ENCODE peak calls at places on chromosomes 6 and 20, in eight cellular contexts. G, X, A, W, D, S, U and C are unnamed samples.
A peak's percentile ranks its signal among the peaks of the same experiment; 100 is the strongest.

GRCh38 chr6:132763269-132763668 is 5.6 kb upstream of the VNN2 start:
- DNase-seq in W (no peak), S (no peak), A (no peak), G (no peak), U (no peak), D (peak; percentile 5), X (no peak), C (no peak)

GRCh38 chr6:150891886-150892485 is 26.5 kb downstream of the MTHFD1L start:
- DNase-seq in G (peak; percentile 90), D (peak; percentile 82), X (peak; percentile 87), U (peak; percentile 57), A (peak; percentile 64), S (peak; percentile 79), W (peak; percentile 88), C (peak; percentile 48)

GRCh38 chr6:108728826-108729225 is 119.4 kb upstream of the ARMC2 start:
- DNase-seq in W (no peak), D (no peak), U (no peak), A (no peak), G (no peak), S (no peak), X (no peak), C (no peak)

GRCh38 chr6:166351715-166352285 is 9.5 kb upstream of the SFT2D1 start:
- DNase-seq in D (no peak), G (no peak), S (peak; percentile 14), W (no peak), A (no peak), X (no peak), U (peak; percentile 64), C (peak; percentile 42)

GRCh38 chr6:84897874-84898635 is 133.7 kb upstream of the TBX18 start:
- DNase-seq in D (peak; percentile 82), X (peak; percentile 89), S (peak; percentile 67), U (peak; percentile 48), W (peak; percentile 2), G (peak; percentile 87), A (no peak), C (no peak)

GRCh38 chr20:10074513-10074912 is 39.7 kb downstream of the ANKEF1 start:
- DNase-seq in G (peak; percentile 76), S (peak; percentile 96), D (peak; percentile 98), X (peak; percentile 90), U (peak; percentile 95), A (peak; percentile 29), W (peak; percentile 90), C (peak; percentile 90)

GRCh38 chr6:116008470-116009229 is 52.0 kb downstream of the FRK start:
- DNase-seq in A (peak; percentile 6), G (peak; percentile 89), X (peak; percentile 74), D (peak; percentile 79), W (peak; percentile 58), S (peak; percentile 41), U (peak; percentile 79), C (no peak)

GRCh38 chr6:148518371-148519156 is 175.9 kb downstream of the SASH1 start:
- DNase-seq in A (no peak), U (no peak), G (no peak), X (no peak), W (no peak), D (peak; percentile 52), S (no peak), C (no peak)

GRCh38 chr20:31859998-31860380 is 10.3 kb downstream of the DUSP15 start:
- DNase-seq in U (no peak), G (no peak), S (no peak), A (no peak), X (no peak), D (no peak), W (no peak), C (no peak)

GRCh38 chr20:31862157-31862470 is 8.2 kb downstream of the DUSP15 start:
- DNase-seq in A (no peak), D (no peak), U (no peak), G (no peak), W (no peak), S (no peak), X (no peak), C (no peak)

GRCh38 chr20:31861346-31862156 is 8.8 kb downstream of the DUSP15 start:
- DNase-seq in G (peak; percentile 56), D (peak; percentile 71), S (peak; percentile 53), A (peak; percentile 35), W (peak; percentile 36), U (peak; percentile 32), X (peak; percentile 39), C (no peak)

GRCh38 chr20:31859266-31859997 is 10.9 kb downstream of the DUSP15 start:
- DNase-seq in A (no peak), W (no peak), G (no peak), D (no peak), S (no peak), U (no peak), X (no peak), C (no peak)

DNA sequence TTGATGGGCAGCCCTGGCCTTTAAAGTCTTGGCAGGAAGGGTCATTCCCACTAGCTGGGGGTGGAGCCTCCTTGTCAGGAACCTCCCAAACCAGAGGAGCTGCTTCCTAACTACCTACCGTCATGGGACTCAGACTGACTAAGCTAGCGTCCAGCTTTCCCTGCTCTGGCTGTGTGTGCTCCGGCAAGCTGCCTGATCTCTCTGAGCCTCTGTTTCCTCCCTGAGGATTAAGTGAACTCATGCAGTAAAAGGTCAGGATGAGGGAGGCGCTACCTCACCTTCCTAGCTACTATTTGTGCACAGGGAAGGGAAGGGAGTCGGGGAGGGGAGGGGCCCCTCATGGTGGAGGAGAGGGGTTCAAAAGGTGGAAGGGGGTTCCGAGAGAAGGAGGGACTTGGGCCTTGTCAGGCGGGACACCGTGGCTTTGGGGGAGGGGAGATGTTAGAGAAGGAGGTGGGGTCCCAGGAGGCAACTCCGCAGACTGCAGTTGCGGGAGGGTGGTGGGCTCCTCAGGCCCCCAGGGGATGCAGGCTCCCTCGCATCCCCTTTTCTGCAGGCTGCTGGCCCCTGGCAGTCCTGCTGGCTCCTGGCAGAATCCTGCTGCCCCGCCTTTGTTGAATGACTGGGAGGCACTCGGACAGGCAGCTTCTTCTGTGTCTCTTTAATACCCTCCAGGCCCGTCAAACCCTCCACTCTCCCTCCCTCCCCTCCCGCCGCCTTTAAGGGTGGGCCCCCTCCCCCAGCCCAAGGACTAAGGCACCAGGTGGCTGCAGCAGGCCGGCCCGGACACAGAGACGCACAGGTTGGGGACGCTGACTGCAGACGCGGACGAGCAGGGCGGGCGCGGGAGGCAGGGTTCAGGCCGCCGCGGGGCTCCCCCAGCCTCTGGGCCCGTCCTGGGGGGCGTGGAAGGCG is 9.6 kb downstream of the DUSP15 start:
- DNase-seq in D (peak; percentile 64), W (no peak), A (no peak), G (no peak), U (peak; percentile 40), S (peak; percentile 61), X (no peak), C (no peak)
- H3K9ac ChIP-seq in D (no peak overlapping the region), W (no peak overlapping the region), A (peak overlapping the region; percentile 64), G (no peak overlapping the region), U (no peak overlapping the region), S (no peak overlapping the region), X (no peak overlapping the region), C (no peak overlapping the region)

DNA sequence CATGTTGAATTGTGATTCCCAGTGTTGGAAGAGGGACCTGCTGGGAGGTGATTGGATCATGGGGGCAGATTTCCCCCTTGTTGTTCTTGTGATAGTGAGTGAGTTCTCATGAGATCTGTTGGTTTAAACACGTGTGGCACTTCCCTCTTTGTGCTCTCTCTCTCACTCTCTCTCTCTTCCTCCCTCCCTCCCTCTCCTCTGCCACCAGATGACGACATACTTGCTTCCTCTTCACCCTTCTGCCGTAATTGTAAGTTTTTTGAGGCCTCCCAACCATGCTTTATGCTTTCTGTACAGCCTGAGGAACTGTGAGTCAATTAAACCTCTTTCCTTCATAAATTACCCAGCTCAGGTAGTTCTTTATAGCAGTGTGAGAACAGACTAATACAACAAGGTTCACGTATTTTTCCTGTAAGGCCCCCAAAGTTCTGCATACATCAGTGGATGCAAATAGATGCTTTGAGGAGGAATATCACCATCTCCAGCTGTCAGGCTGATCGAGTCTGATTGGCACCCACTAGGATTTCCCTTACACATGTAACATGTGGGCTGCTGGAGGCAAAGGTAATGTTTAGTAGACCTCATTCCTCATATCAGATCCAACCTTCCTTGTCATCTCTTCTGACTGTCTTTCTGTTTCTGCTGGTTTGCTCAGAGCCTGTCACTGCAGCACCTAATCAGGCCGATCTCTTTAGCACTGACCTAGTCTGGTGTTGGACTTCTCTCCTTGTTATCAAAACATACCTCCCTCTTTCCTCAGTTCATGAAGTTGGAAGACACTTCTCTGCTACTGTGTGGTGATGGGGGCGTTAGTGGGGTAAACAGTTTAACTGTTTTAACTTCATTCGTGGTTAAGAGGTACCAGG is 54.3 kb upstream of the BACH2 start:
- DNase-seq in S (no peak), W (peak; percentile 17), G (no peak), D (no peak), U (no peak), X (peak; percentile 34), A (no peak), C (no peak)
- H3K4me3 ChIP-seq in S (no peak overlapping the region), W (no peak overlapping the region), G (no peak overlapping the region), D (no peak overlapping the region), U (no peak overlapping the region), X (no peak overlapping the region), A (no peak overlapping the region), C (no peak overlapping the region)

GRCh38 chr20:32965115-32965514 is 39.1 kb downstream of the SUN5 start:
- DNase-seq in D (no peak), W (no peak), S (no peak), X (no peak), A (no peak), G (no peak), U (no peak), C (no peak)

GRCh38 chr20:32968833-32969241 is 35.4 kb downstream of the SUN5 start:
- DNase-seq in D (peak; percentile 37), W (no peak), A (no peak), X (peak; percentile 2), U (no peak), S (no peak), G (no peak), C (no peak)

GRCh38 chr20:32966382-32966781 is 37.9 kb downstream of the SUN5 start:
- DNase-seq in X (no peak), U (no peak), D (no peak), S (no peak), A (no peak), G (no peak), W (no peak), C (no peak)

GRCh38 chr20:32965581-32966373 is 38.5 kb downstream of the SUN5 start:
- DNase-seq in U (no peak), S (no peak), W (no peak), A (no peak), X (no peak), G (no peak), D (no peak), C (no peak)

DNA sequence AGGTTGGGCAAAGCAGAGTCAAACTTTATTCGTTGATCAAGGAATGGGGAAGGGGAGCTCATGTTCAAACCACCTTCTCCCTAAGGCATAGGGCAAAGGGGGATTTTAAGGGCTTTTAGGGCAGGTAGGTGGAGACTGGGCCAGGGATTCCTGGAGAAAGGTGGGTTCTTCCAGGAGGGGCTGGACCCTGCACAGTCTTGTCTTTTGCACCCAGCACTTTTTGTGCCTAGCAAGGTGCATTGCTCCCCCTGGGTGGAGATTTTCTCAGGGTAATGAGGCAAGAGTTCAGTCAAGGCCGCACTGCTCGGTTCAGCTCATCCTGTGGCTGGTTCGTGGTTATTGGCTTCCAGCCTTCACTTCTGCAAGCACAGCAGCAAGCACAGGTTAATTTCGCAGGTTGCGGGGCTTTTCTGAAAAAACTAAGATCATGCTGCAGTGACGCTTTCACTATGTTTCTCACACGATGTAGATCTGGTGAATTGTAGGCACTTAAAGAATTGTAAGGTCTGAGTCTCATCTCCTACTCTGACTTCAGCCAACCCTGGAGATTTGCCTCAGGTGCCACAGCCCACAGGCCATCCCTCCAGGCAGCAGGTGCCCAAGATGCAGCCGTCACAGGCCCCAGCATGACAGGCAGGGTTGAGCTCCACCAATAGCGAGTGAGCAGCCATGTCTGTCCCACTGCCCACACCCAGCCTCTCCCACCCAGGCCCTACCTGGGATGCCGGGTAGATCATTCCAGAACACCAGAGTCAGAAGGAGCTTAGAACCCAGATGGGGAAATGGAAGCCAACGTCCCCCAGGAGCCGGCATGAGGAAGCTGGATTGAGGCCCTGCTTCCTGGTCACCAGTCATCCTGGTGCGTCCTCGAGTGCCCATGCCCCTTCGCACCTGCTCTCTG is 37.1 kb downstream of the SUN5 start:
- DNase-seq in S (no peak), G (no peak), U (no peak), D (no peak), W (no peak), A (no peak), X (no peak), C (no peak)
- H3K4me2 ChIP-seq in S (no peak overlapping the region), G (no peak overlapping the region), U (no peak overlapping the region), D (no peak overlapping the region), W (no peak overlapping the region), A (no peak overlapping the region), X (no peak overlapping the region), C (no peak overlapping the region)

GRCh38 chr6:37600287-37600916 is 97.3 kb downstream of the MDGA1 start:
- DNase-seq in X (no peak), A (no peak), S (no peak), W (no peak), G (no peak), U (no peak), D (no peak), C (no peak)

GRCh38 chr6:37602801-37603200 is 94.9 kb downstream of the MDGA1 start:
- DNase-seq in X (no peak), S (no peak), D (peak; percentile 37), W (peak; percentile 27), G (no peak), U (no peak), A (no peak), C (no peak)

GRCh38 chr6:37607949-37608348 is 89.7 kb downstream of the MDGA1 start:
- DNase-seq in D (peak; percentile 58), A (no peak), S (peak; percentile 42), W (peak; percentile 57), X (peak; percentile 44), G (peak; percentile 12), U (no peak), C (no peak)

GRCh38 chr6:37603284-37603683 is 94.4 kb downstream of the MDGA1 start:
- DNase-seq in X (no peak), G (no peak), U (no peak), S (no peak), A (no peak), W (no peak), D (no peak), C (no peak)

DNA sequence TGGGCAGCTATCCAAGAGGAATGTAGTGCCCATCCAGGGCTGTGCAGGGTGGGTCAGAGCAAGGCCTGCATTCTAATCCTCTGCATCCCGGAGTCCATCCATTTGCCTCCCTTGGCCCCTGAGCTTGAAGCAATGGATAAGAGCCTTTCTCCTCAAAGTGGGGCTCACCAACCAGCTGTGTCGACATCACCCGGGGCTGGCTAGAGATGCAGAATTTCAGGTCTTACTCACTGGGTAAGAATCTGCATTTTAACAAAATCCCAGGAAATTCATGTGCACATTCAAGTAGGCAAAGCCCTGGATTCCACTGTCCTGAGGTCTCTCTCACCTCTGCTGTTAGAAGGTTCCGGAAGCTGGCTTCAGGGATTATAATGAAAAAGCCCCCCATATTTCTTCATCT is 95.3 kb downstream of the MDGA1 start:
- DNase-seq in D (peak; percentile 81), S (no peak), A (no peak), G (no peak), X (peak; percentile 26), U (no peak), W (peak; percentile 63), C (no peak)
- H3K9ac ChIP-seq in D (no peak overlapping the region), S (no peak overlapping the region), A (no peak overlapping the region), G (no peak overlapping the region), X (no peak overlapping the region), U (no peak overlapping the region), W (no peak overlapping the region), C (no peak overlapping the region)